ENCODE peak calls at places on chromosomes 7 and 10, in four cellular contexts. L, C, W and N are unnamed samples. For H3K27me3, the result is how much of the 10 kb centered on the place peaks cover.

GRCh38 chr10:100790761-100791208 is 45.4 kb downstream of the PAX2 start:
- DNase-seq in L (no peak), C (no peak), W (no peak), N (no peak)

GRCh38 chr10:115937756-115938032 is 335.3 kb downstream of the GFRA1 start:
- DNase-seq in L (peak), C (no peak), W (no peak), N (no peak)

GRCh38 chr10:14705548-14706234 is 69.0 kb downstream of the FAM107B start:
- DNase-seq in L (no peak), C (no peak), W (no peak), N (no peak)

GRCh38 chr10:33196710-33197406 is 137.6 kb downstream of the NRP1 start:
- DNase-seq in L (no peak), C (no peak), W (no peak), N (no peak)

GRCh38 chr10:17735166-17735941 is 16.6 kb upstream of the TMEM236 start:
- DNase-seq in L (no peak), C (no peak), W (no peak), N (no peak)

GRCh38 chr7:132618271-132618955 is 42.1 kb upstream of the PLXNA4 start:
- DNase-seq in L (peak), C (no peak), W (no peak), N (no peak)

GRCh38 chr7:23136216-23136615 is 30.6 kb downstream of the KLHL7 start:
- DNase-seq in L (no peak), C (no peak), W (no peak), N (no peak)

GRCh38 chr7:144027070-144027469 is 21.7 kb upstream of the OR2A5 start:
- DNase-seq in L (peak), C (no peak), W (no peak), N (no peak)

GRCh38 chr10:123496996-123497660 is 169.0 kb upstream of the GPR26 start:
- DNase-seq in L (no peak), C (no peak), W (no peak), N (no peak)

GRCh38 chr10:88981435-88981834 is 9.2 kb upstream of the FAS start:
- DNase-seq in L (no peak), C (no peak), W (no peak), N (no peak)

GRCh38 chr7:70596575-70596891 is 535.4 kb upstream of the GALNT17 start:
- DNase-seq in L (no peak), C (no peak), W (no peak), N (no peak)
- H3K4me3 ChIP-seq in L (no peak), C (no peak), W (no peak), N (peak)

DNA sequence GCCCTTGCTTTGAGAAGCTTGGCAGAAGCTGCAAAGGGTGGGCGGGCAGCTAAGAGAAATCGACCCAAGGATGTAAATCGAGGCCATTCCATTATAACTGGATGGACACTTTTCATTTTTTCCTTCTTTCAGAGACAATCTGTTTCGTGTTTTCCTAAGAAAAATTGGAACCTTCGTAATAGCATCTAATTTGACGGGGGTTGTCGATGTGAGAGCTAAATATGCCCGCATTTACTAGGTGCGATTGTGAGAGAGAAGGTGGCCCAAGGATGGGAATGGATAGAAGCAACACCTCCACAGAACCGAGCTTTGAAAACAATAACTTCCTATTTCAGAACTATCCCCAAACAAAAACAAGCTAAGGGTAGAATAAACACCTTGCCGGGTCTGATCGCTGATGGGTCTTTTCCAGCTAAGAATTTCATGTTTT is 848 bp upstream of the HOXA4 start:
- DNase-seq in L (peak), C (no peak), W (no peak), N (no peak)
- H3K27me3 ChIP-seq in L (under half), C (under half), W (under half), N (under half)

GRCh38 chr7:27243340-27244163 is 950 bp downstream of the EVX1 start:
- DNase-seq in L (no peak), C (no peak), W (no peak), N (no peak)

GRCh38 chr7:27242580-27243339 is at the start of gene EVX1:
- DNase-seq in L (peak), C (no peak), W (no peak), N (peak)

GRCh38 chr7:27245798-27246691 is 3.4 kb downstream of the EVX1 start:
- DNase-seq in L (peak), C (no peak), W (peak), N (no peak)

GRCh38 chr7:27245124-27245797 is 2.7 kb downstream of the EVX1 start:
- DNase-seq in L (no peak), C (no peak), W (no peak), N (no peak)

GRCh38 chr7:27244488-27245123 is 2.0 kb downstream of the EVX1 start:
- DNase-seq in L (no peak), C (no peak), W (no peak), N (no peak)
- H3K4me3 ChIP-seq in L (no peak), C (no peak), W (no peak), N (no peak)

DNA sequence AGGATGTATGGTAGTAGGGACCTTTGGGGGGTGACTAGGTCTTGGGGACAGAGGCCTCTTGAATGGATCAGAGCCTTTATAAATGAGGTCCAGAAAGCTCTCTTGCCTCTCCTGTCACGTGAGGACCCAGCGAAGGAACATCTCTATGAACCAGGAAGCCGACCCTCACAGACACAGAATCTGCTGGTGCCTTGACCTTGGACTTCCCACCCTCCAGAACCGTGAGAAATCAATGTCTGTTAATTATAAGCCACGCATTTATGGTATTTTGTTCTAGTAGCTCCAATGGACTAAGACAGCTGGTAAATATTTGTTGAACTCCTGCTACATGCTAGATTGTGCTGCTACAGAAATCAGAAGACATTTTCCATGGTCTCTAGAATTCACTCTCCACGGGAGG is 276.9 kb downstream of the SFMBT2 start:
- DNase-seq in L (no peak), C (no peak), W (no peak), N (no peak)
- H3K27me3 ChIP-seq in L (under half), C (under half), W (under half), N (under half)